ENCODE peak calls at places on chromosomes 2 and 18, in four cellular contexts. W, F, R and T are unnamed samples.

GRCh38 chr18:10015288-10015701 is 101.5 kb downstream of the VAPA start:
- DNase-seq in W (no peak), F (no peak), R (no peak), T (no peak)

GRCh38 chr18:78664048-78664447 is 315.6 kb upstream of the SALL3 start:
- DNase-seq in R (no peak), W (no peak), F (peak), T (no peak)

GRCh38 chr2:236691799-236692167 is 122.2 kb downstream of the ACKR3 start:
- DNase-seq in W (no peak), F (no peak), R (no peak), T (no peak)

GRCh38 chr2:105769504-105769903 is 24.8 kb downstream of the NCK2 start:
- DNase-seq in F (no peak), R (no peak), W (no peak), T (no peak)

GRCh38 chr18:48901145-48902022 is 49.4 kb downstream of the SMAD7 start:
- DNase-seq in W (no peak), F (no peak), R (no peak), T (no peak)

GRCh38 chr18:12014976-12015696 is 33.8 kb downstream of the IMPA2 start:
- DNase-seq in F (peak), R (no peak), W (no peak), T (no peak)

GRCh38 chr2:185628985-185629384 is 109.6 kb upstream of the FSIP2 start:
- DNase-seq in R (no peak), F (no peak), W (peak), T (no peak)

GRCh38 chr18:9653390-9653789 is 39.0 kb upstream of the PPP4R1 start:
- DNase-seq in W (no peak), F (no peak), R (no peak), T (no peak)

GRCh38 chr2:84940836-84941412 is 30.0 kb upstream of the KCMF1 start:
- DNase-seq in F (peak), W (no peak), R (no peak), T (peak)

GRCh38 chr2:71694501-71695234 is 241.3 kb downstream of the DYSF start:
- DNase-seq in W (no peak), R (no peak), F (peak), T (no peak)

GRCh38 chr2:217890445-217890844 is 112.3 kb downstream of the TNS1 start:
- DNase-seq in W (no peak), F (no peak), R (no peak), T (no peak)

GRCh38 chr2:145724499-145724898 is 1204.6 kb upstream of the ZEB2 start:
- DNase-seq in W (no peak), R (no peak), F (no peak), T (no peak)

GRCh38 chr2:161796192-161796591 is 172.0 kb downstream of the SLC4A10 start:
- DNase-seq in W (no peak), R (no peak), F (no peak), T (peak)

GRCh38 chr2:120771556-120772208 is 36.0 kb downstream of the GLI2 start:
- DNase-seq in W (no peak), F (peak), R (no peak), T (no peak)

GRCh38 chr2:202135111-202135874 is 62.2 kb downstream of the KIAA2012 start:
- DNase-seq in W (no peak), F (no peak), R (no peak), T (no peak)

GRCh38 chr2:186697536-186697935 is 3.7 kb downstream of the FAM171B start:
- DNase-seq in F (no peak), W (no peak), R (no peak), T (no peak)

GRCh38 chr18:77015176-77015575 is 117.4 kb downstream of the MBP start:
- DNase-seq in R (no peak), W (no peak), F (no peak), T (peak)

GRCh38 chr2:38620282-38620977 is 17.7 kb upstream of the HNRNPLL start:
- DNase-seq in F (no peak), R (no peak), W (no peak), T (no peak)

GRCh38 chr2:151927501-151928221 is 99.4 kb upstream of the ARL5A start:
- DNase-seq in F (no peak), W (no peak), R (no peak), T (no peak)

GRCh38 chr18:55268146-55268545 is 308.9 kb upstream of the CCDC68 start:
- DNase-seq in R (no peak), F (no peak), W (no peak), T (no peak)

GRCh38 chr2:72276356-72276755 is 128.7 kb upstream of the CYP26B1 start:
- DNase-seq in F (no peak), R (no peak), W (no peak), T (no peak)

GRCh38 chr2:152573168-152573567 is 144.1 kb downstream of the PRPF40A start:
- DNase-seq in R (no peak), F (no peak), W (peak), T (peak)

GRCh38 chr2:159574246-159574645 is 42.1 kb downstream of the BAZ2B start:
- DNase-seq in R (no peak), F (no peak), W (no peak), T (peak)

GRCh38 chr18:65659912-65660311 is 90.9 kb upstream of the CDH7 start:
- DNase-seq in R (no peak), W (no peak), F (no peak), T (no peak)

GRCh38 chr18:48334845-48335244 is 74.3 kb downstream of the ZBTB7C start:
- DNase-seq in R (no peak), F (peak), W (no peak), T (no peak)

GRCh38 chr2:37893327-37893726 is 31.8 kb upstream of the RMDN2 start:
- DNase-seq in W (no peak), F (no peak), R (no peak), T (no peak)

GRCh38 chr2:108428286-108429009 is 20.6 kb upstream of the GCC2 start:
- DNase-seq in W (no peak), R (no peak), F (no peak), T (no peak)

GRCh38 chr18:56173542-56174220 is 464.7 kb downstream of the TXNL1 start:
- DNase-seq in W (no peak), F (no peak), R (no peak), T (no peak)

GRCh38 chr2:157497603-157498314 is 53.9 kb upstream of the CYTIP start:
- DNase-seq in F (no peak), W (peak), R (no peak), T (peak)

GRCh38 chr2:191932261-191932660 is 85.4 kb upstream of the CAVIN2 start:
- DNase-seq in F (no peak), W (no peak), R (peak), T (no peak)
- TF ChIP-seq POLR2AphosphoS5 in F (no peak), W (no peak), R (peak), T (no peak)

GRCh38 chr2:16263241-16263890 is 323.0 kb downstream of the MYCN start:
- DNase-seq in W (no peak), F (no peak), R (no peak), T (no peak)
- H3K4me3 ChIP-seq in W (no peak), F (no peak), R (no peak), T (no peak)

DNA sequence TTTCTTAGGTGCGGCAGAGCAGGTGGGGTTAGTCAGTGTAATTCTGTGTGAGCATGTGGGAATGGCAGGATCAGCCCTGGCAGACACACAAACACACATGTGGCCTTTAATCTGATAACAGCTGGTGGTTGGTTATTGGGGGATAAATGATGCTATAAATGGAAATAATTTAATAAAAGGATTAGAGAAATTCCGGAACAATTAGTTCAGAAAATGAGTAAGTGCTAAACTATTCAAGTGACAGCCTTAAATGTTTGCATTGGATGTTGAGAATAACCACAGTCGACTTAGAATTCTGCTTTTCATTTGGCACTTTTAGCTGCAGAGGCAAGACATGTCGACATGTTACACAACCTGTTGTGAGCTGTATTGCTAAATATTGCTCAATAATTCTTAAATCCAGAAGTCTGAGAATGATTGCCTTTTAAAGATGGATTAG is 7.2 kb downstream of the SMYD1 start:
- DNase-seq in W (no peak), F (no peak), R (no peak), T (peak)
- TF ChIP-seq POLR2AphosphoS5 in W (no peak), F (no peak), R (no peak), T (no peak)

GRCh38 chr2:229490167-229490566 is 219.1 kb upstream of the PID1 start:
- DNase-seq in R (no peak), F (no peak), W (no peak), T (no peak)
- H3K4me3 ChIP-seq in R (no peak), F (no peak), W (no peak), T (no peak)

GRCh38 chr2:240127911-240128607 is 8.0 kb downstream of the COPS9 start:
- DNase-seq in F (peak), R (no peak), W (no peak), T (no peak)

GRCh38 chr2:240128608-240129144 is 7.4 kb downstream of the COPS9 start:
- DNase-seq in F (peak), W (no peak), R (no peak), T (no peak)

GRCh38 chr2:240125749-240126148 is 10.4 kb downstream of the COPS9 start:
- DNase-seq in R (no peak), W (no peak), F (peak), T (no peak)

GRCh38 chr2:240126731-240127130 is 9.4 kb downstream of the COPS9 start:
- DNase-seq in W (no peak), R (no peak), F (peak), T (no peak)

DNA sequence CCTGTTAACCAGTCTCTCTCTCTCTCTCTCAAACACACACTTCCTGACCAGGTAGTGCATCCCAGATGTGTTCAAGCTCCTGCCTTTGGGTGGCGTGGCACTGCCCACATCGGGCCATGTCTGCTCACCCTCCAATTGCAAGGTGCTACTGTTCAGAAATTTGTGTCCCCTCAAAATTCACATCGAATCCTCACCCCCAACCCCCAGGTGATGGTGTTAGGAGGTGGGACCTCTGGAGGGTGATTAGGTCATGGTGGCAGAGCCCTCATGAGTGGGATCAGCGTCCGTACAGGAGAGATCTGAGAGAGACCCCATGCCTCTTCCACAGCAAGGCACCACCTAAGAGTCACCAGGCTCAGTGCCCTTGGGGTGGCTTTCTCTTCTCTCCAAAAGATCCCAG is 8.8 kb downstream of the COPS9 start:
- DNase-seq in F (peak), R (no peak), W (no peak), T (no peak)
- TF ChIP-seq POLR2AphosphoS5 in F (no peak), R (no peak), W (no peak), T (no peak)

GRCh38 chr2:80462654-80463053 is 158.1 kb upstream of the LRRTM1 start:
- DNase-seq in F (no peak), W (no peak), R (no peak), T (no peak)
- H3K4me3 ChIP-seq in F (no peak), W (no peak), R (no peak), T (no peak)

GRCh38 chr2:42865884-42866861 is 73.8 kb upstream of the HAAO start:
- DNase-seq in R (no peak), F (no peak), W (no peak), T (no peak)
- TF ChIP-seq POLR2AphosphoS5 in R (peak), F (no peak), W (no peak), T (no peak)

GRCh38 chr2:207487650-207488315 is 42.0 kb upstream of the CREB1 start:
- DNase-seq in R (no peak), F (no peak), W (peak), T (no peak)
- H3K4me3 ChIP-seq in R (no peak), F (no peak), W (no peak), T (no peak)

GRCh38 chr2:150286730-150287362 is 200.6 kb downstream of the RND3 start:
- DNase-seq in W (no peak), R (no peak), F (no peak), T (no peak)
- TF ChIP-seq POLR2AphosphoS5 in W (no peak), R (no peak), F (no peak), T (no peak)

DNA sequence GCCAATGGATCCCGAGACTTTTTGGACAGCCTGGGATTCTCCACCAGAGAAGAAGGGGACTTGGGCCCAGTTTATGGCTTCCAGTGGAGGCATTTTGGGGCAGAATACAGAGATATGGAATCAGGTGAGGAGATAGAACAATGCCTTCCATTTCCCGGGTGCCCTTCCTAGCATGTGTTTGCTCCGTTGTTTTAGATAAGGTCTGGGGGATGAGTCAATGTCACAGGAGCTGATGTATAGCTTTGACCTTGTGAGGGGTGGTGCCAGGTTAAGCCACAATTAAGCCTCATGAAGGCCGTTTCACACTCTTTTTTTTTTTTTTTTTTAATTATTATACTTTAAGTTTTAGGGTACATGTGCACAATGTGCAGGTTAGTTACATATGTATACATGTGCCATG is 4.7 kb downstream of the TYMS start:
- DNase-seq in W (no peak), F (no peak), R (no peak), T (no peak)
- H3K4me3 ChIP-seq in W (no peak), F (no peak), R (no peak), T (no peak)